ENCODE peak calls at places on chromosomes 5 and 9, in four cellular contexts. P is CD8-positive, alpha-beta T cell; W is activated T-helper 1 cell treated with anti-CD3 and anti-CD28 coated beads, Interleukin-2, amount 50 U/mL, for 16 hours; Z is stimulated activated CD4-positive, alpha-beta T cell treated with anti-CD3 and anti-CD28 coated beads, Interleukin-2, amount 100 ng/mL, for 48 hours. D is an unnamed sample.

GRCh38 chr9:123453904-123454321 is 97.9 kb downstream of the CRB2 start:
- DNase-seq in P (no peak), W (no peak), Z (no peak), D (no peak)

GRCh38 chr5:79841172-79841571 is 149.9 kb downstream of the MTX3 start:
- DNase-seq in P (no peak), W (no peak), Z (no peak), D (no peak)

GRCh38 chr5:143933434-143933833 is 121.5 kb downstream of the HMHB1 start:
- DNase-seq in P (no peak), W (no peak), Z (no peak), D (no peak)

GRCh38 chr5:67111779-67112178 is 84.8 kb downstream of the CD180 start:
- DNase-seq in P (no peak), W (no peak), Z (no peak), D (no peak)

GRCh38 chr9:113678874-113679273 is 197.2 kb upstream of the ZNF618 start:
- DNase-seq in P (no peak), W (no peak), Z (no peak), D (no peak)

GRCh38 chr5:68251386-68251785 is 35.8 kb downstream of the PIK3R1 start:
- DNase-seq in P (peak), W (peak), Z (peak), D (no peak)

GRCh38 chr5:145902421-145902820 is 29.6 kb upstream of the GRXCR2 start:
- DNase-seq in P (no peak), W (no peak), Z (no peak), D (no peak)

GRCh38 chr9:4596165-4596922 is 65.8 kb upstream of the PLPP6 start:
- DNase-seq in P (peak), W (no peak), Z (no peak), D (no peak)

GRCh38 chr5:93583525-93583798 is 440 bp downstream of the NR2F1 start:
- DNase-seq in P (no peak), W (no peak), Z (no peak), D (no peak)

GRCh38 chr5:122312670-122312988 is 592 bp downstream of the SNCAIP start:
- DNase-seq in P (no peak), W (no peak), Z (no peak), D (no peak)

GRCh38 chr5:96709152-96709821 is 47.1 kb downstream of the CAST start:
- DNase-seq in P (no peak), W (no peak), Z (no peak), D (no peak)

GRCh38 chr9:21709464-21710058 is 92.9 kb upstream of the MTAP start:
- DNase-seq in P (peak), W (peak), Z (peak), D (no peak)

GRCh38 chr5:151192626-151193025 is 31.3 kb downstream of the CCDC69 start:
- DNase-seq in P (no peak), W (no peak), Z (no peak), D (no peak)

GRCh38 chr5:40685191-40685590 is 5.5 kb downstream of the PTGER4 start:
- DNase-seq in P (no peak), W (no peak), Z (no peak), D (no peak)

GRCh38 chr9:8660383-8660782 is 860.8 kb upstream of the DMAC1 start:
- DNase-seq in P (no peak), W (no peak), Z (no peak), D (no peak)

GRCh38 chr9:98158071-98158791 is 34.2 kb downstream of the CORO2A start:
- DNase-seq in P (no peak), W (no peak), Z (no peak), D (no peak)

D was measured in Panc1.